ENCODE peak calls at places on chromosome 15, in five cellular contexts. C, D, I, T and Y are unnamed samples.
A peak's percentile ranks its signal among the peaks of the same experiment; 100 is the strongest.

GRCh38 chr15:99250001-99250400 is 620 bp upstream of the TTC23 start:
- DNase-seq in C (no peak), D (no peak), I (no peak), T (no peak), Y (no peak)

GRCh38 chr15:77599899-77600298 is 32.8 kb downstream of the LINGO1 start:
- DNase-seq in C (no peak), D (no peak), I (peak; percentile 30), T (no peak), Y (peak; percentile 14)

GRCh38 chr15:92377083-92377789 is 16.4 kb upstream of the ST8SIA2 start:
- DNase-seq in C (no peak), D (no peak), I (no peak), T (no peak), Y (no peak)

GRCh38 chr15:53611145-53611920 is 148.1 kb downstream of the WDR72 start:
- DNase-seq in C (no peak), D (no peak), I (no peak), T (no peak), Y (no peak)

GRCh38 chr15:77346637-77347036 is 73.3 kb downstream of the PEAK1 start:
- DNase-seq in C (no peak), D (no peak), I (no peak), T (no peak), Y (no peak)

GRCh38 chr15:53530762-53531161 is 228.7 kb downstream of the WDR72 start:
- DNase-seq in C (no peak), D (no peak), I (no peak), T (no peak), Y (no peak)

GRCh38 chr15:83248151-83248851 is 36.2 kb downstream of the BNC1 start:
- DNase-seq in C (no peak), D (no peak), I (peak; percentile 28), T (no peak), Y (peak; percentile 22)

GRCh38 chr15:58676766-58677165 is 72.7 kb downstream of the ADAM10 start:
- DNase-seq in C (no peak), D (no peak), I (no peak), T (no peak), Y (no peak)

GRCh38 chr15:34644851-34645250 is 61.4 kb upstream of the GOLGA8B start:
- DNase-seq in C (no peak), D (no peak), I (no peak), T (no peak), Y (no peak)

GRCh38 chr15:40925863-40926658 is 3.1 kb upstream of the DLL4 start:
- DNase-seq in C (no peak), D (no peak), I (peak; percentile 63), T (no peak), Y (no peak)

GRCh38 chr15:74053941-74054529 is 28.3 kb downstream of the GOLGA6A start:
- DNase-seq in C (peak; percentile 39), D (peak; percentile 78), I (peak; percentile 71), T (peak; percentile 71), Y (peak; percentile 76)

GRCh38 chr15:97745481-97746071 is 214.9 kb upstream of the ARRDC4 start:
- DNase-seq in C (no peak), D (no peak), I (peak; percentile 54), T (peak; percentile 32), Y (peak; percentile 36)

GRCh38 chr15:84812842-84813241 is 4.3 kb upstream of the ALPK3 start:
- DNase-seq in C (no peak), D (no peak), I (no peak), T (no peak), Y (no peak)

GRCh38 chr15:27244047-27244446 is 273.1 kb downstream of the GABRG3 start:
- DNase-seq in C (no peak), D (no peak), I (peak; percentile 7), T (no peak), Y (no peak)

GRCh38 chr15:77823736-77824135 is 191.0 kb upstream of the LINGO1 start:
- DNase-seq in C (no peak), D (no peak), I (no peak), T (no peak), Y (no peak)

GRCh38 chr15:29126821-29127461 is 142.7 kb downstream of the NSMCE3 start:
- DNase-seq in C (no peak), D (no peak), I (no peak), T (no peak), Y (no peak)

GRCh38 chr15:76905855-76906254 is 715 bp upstream of the SCAPER start:
- DNase-seq in C (no peak), D (peak; percentile 22), I (no peak), T (no peak), Y (no peak)

GRCh38 chr15:59997070-59997701 is 6.9 kb upstream of the FOXB1 start:
- DNase-seq in C (no peak), D (no peak), I (peak; percentile 87), T (no peak), Y (no peak)
- H3K27me3 ChIP-seq in C (peaks cover 94% of the 10 kb centered on the region), D (peaks cover 2% of the 10 kb centered on the region), I (no peaks in the 10 kb centered on the region), T (peaks cover 100% of the 10 kb centered on the region), Y (peaks cover 90% of the 10 kb centered on the region)

DNA sequence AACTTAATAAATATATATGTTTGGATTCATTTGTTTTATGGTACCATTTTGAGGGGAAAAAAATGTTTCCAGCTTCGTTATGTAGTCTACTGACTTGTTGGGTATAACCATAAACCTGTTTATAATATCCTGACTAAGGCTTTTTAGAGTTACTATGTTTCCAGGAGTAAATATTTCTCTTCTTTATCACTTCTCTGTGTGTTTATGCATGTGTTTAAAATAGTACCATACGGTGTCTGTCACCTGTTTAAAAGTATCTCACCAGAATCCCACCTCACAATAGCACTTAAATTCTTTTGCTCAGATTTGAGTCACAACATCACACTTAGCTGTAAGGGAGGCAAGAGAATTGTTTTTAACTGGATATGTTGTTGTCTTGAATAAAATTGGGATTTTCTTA is 15.1 kb downstream of the LACTB start:
- DNase-seq in C (no peak), D (no peak), I (no peak), T (no peak), Y (no peak)
- H3K27ac ChIP-seq in C (no peak overlapping the region), D (no peak overlapping the region), I (no peak overlapping the region), T (no peak overlapping the region), Y (no peak overlapping the region)

GRCh38 chr15:43242616-43243015 is 21.8 kb upstream of the EPB42 start:
- DNase-seq in C (no peak), D (no peak), I (no peak), T (no peak), Y (no peak)

GRCh38 chr15:43241100-43241499 is 20.3 kb upstream of the EPB42 start:
- DNase-seq in C (no peak), D (no peak), I (no peak), T (no peak), Y (no peak)

GRCh38 chr15:43244092-43244491 is 22.6 kb downstream of the TGM5 start:
- DNase-seq in C (no peak), D (no peak), I (no peak), T (no peak), Y (no peak)

GRCh38 chr15:43246261-43246764 is 20.4 kb downstream of the TGM5 start:
- DNase-seq in C (no peak), D (no peak), I (no peak), T (no peak), Y (peak; percentile 47)

DNA sequence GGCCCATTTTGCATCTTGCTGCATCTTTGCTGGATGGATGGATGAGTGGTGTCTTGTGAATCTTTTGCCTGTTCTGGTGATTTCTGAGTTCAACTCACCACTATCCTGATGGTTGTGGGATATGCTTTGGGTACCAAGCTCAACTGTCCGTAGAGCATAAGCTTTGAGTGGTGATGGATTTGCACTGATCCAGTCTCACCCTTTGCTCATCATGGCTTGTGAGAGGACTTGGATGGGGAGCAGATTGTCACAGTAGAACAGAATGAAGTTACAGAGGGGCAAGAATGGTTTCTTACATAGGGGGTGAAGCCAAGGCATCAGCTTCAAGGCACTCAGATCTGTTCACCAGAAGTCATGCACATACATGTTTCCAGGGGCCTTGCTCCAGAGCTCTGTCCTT is 22.4 kb upstream of the EPB42 start:
- DNase-seq in C (no peak), D (no peak), I (no peak), T (no peak), Y (no peak)
- H3K27me3 ChIP-seq in C (no peaks in the 10 kb centered on the region), D (no peaks in the 10 kb centered on the region), I (peaks cover 22% of the 10 kb centered on the region), T (peaks cover 7% of the 10 kb centered on the region), Y (no peaks in the 10 kb centered on the region)

GRCh38 chr15:31238369-31238768 is 88.3 kb upstream of the KLF13 start:
- DNase-seq in C (no peak), D (no peak), I (no peak), T (no peak), Y (no peak)
- H3K27ac ChIP-seq in C (no peak overlapping the region), D (no peak overlapping the region), I (no peak overlapping the region), T (no peak overlapping the region), Y (no peak overlapping the region)